ENCODE peak calls at places on chromosomes 16 and 17, in four cellular contexts. T is HL-60, U is K562, Z is GM12878. V is an unnamed sample.

GRCh38 chr17:78316867-78317816 is 42.7 kb downstream of the SOCS3 start:
- DNase-seq in Z (peak), U (peak), T (no peak), V (no peak)

GRCh38 chr16:60811657-60812056 is 1224.6 kb downstream of the CDH8 start:
- DNase-seq in U (no peak), T (no peak), Z (no peak), V (no peak)

GRCh38 chr17:14838567-14838966 is 426.6 kb downstream of the PMP22 start:
- DNase-seq in U (no peak), T (no peak), Z (no peak), V (no peak)

GRCh38 chr17:68353121-68353521 is 61.8 kb downstream of the ARSG start:
- DNase-seq in Z (no peak), T (no peak), U (no peak), V (no peak)

GRCh38 chr17:71055128-71055527 is 885.8 kb downstream of the KCNJ2 start:
- DNase-seq in Z (no peak), T (no peak), U (no peak), V (no peak)

GRCh38 chr17:7844292-7845154 is 10.3 kb upstream of the TMEM88 start:
- DNase-seq in T (no peak), U (peak), Z (peak), V (peak)

GRCh38 chr17:65027305-65027704 is 29.2 kb downstream of the GNA13 start:
- DNase-seq in U (peak), Z (peak), T (no peak), V (no peak)

GRCh38 chr16:84478172-84478948 is 26.1 kb downstream of the MEAK7 start:
- DNase-seq in T (no peak), Z (no peak), U (peak), V (no peak)

GRCh38 chr17:66533572-66533971 is 231.2 kb downstream of the PRKCA start:
- DNase-seq in Z (no peak), U (no peak), T (no peak), V (no peak)

GRCh38 chr17:17809527-17810373 is 27.0 kb downstream of the SREBF1 start:
- DNase-seq in T (no peak), U (no peak), Z (no peak), V (no peak)

GRCh38 chr17:79667121-79667715 is 56.4 kb upstream of the RBFOX3 start:
- DNase-seq in Z (no peak), T (no peak), U (no peak), V (no peak)

GRCh38 chr17:56908061-56908542 is 5.7 kb downstream of the TRIM25 start:
- DNase-seq in U (peak), T (peak), Z (peak), V (peak)

GRCh38 chr17:75272848-75273184 is 1.8 kb upstream of the MIF4GD start:
- DNase-seq in Z (no peak), U (no peak), T (no peak), V (no peak)

GRCh38 chr17:49549691-49550678 is 25.7 kb upstream of the NXPH3 start:
- DNase-seq in T (no peak), U (no peak), Z (no peak), V (no peak)

GRCh38 chr16:62950351-62950750 is 914.1 kb upstream of the CDH8 start:
- DNase-seq in U (no peak), T (no peak), Z (no peak), V (no peak)

GRCh38 chr17:80107231-80108021 is 6.0 kb downstream of the GAA start:
- DNase-seq in T (no peak), Z (no peak), U (no peak), V (no peak)

GRCh38 chr16:86585821-86586611 is 7.7 kb downstream of the FOXL1 start:
- DNase-seq in Z (no peak), T (no peak), U (no peak), V (no peak)
- TF ChIP-seq POLR2AphosphoS5 in Z (no peak), T (no peak), U (no peak), V (no peak)

DNA sequence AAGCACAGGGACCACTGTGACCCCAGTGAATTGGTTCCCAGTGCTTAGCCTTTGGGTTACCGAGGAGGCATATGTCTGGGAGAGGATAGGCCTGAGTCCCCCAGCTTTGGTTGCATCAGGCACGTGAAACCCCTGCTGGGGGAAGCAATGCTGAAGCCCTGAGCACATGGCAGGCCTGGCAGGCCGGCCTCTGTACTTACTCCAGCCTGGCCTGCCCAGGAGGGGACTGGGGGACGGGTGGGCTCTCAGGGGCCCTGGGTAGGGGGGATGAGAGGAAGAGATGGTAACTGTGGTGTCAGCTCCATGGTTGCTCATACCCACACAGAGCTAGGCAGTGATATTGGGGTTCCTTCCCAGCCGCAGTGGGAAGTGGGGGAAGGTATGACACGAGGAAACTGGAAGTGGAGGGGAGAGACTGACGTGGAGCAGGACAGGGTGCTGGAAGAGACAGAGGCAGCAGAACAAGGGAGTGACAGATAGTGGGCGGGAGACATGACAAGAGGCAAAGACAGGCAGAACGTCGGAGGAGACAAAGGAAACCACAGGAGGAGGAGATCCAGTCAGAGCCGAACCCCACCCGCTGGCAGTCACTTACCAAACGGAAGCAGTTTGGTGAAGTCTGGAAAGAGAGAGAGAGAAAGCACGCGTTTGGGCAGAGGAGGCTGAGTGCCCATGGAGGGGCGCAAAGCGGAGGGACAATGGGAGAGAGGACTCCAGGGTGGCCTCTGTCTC is 9.1 kb downstream of the TMEM208 start:
- DNase-seq in T (no peak), Z (no peak), U (peak), V (no peak)
- TF ChIP-seq SPI1 in T (no peak), Z (no peak), U (no peak), V (no peak)

DNA sequence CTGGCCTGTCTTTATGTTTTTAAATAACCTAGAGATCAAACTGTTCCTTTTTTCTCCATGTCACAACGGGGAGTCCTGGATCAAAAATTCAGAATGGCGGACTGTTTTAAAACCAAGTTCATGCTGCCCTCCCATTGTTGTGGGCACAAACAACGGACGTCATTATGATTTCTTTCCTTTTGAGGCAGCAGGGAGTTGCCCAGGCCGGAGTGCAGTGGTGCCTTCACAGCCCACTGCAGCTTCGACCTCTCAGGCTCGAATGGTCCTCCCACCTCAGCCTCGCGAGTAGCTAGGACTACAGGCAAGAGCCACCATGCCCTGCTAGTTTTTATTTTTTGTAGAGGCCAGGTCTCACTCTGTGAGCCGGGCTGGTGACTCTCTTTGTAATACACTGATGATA is 26.5 kb downstream of the NDE1 start:
- DNase-seq in U (no peak), Z (no peak), T (no peak), V (no peak)
- TF ChIP-seq POLR2AphosphoS5 in U (no peak), Z (no peak), T (no peak), V (no peak)

GRCh38 chr17:73123606-73124320 is 31.3 kb upstream of the SLC39A11 start:
- DNase-seq in U (no peak), T (no peak), Z (no peak), V (no peak)

GRCh38 chr17:73122953-73123605 is 30.6 kb upstream of the SLC39A11 start:
- DNase-seq in Z (no peak), T (no peak), U (no peak), V (no peak)

GRCh38 chr17:73131993-73132595 is 32.7 kb upstream of the SSTR2 start:
- DNase-seq in U (no peak), Z (no peak), T (no peak), V (no peak)

GRCh38 chr17:73121513-73121912 is 29.0 kb upstream of the SLC39A11 start:
- DNase-seq in T (no peak), U (no peak), Z (no peak), V (no peak)

GRCh38 chr17:73126716-73127473 is 34.4 kb upstream of the SLC39A11 start:
- DNase-seq in T (no peak), U (no peak), Z (no peak), V (no peak)
- TF ChIP-seq SPI1 in T (no peak), U (no peak), Z (no peak), V (no peak)

V was measured in GM12891.